ENCODE peak calls at places on chromosomes 13 and 19, in four cellular contexts. U, Z, D and T are unnamed samples.
A peak's percentile ranks its signal among the peaks of the same experiment; 100 is the strongest.

GRCh38 chr19:33219261-33219812 is 6.3 kb downstream of the SLC7A10 start:
- DNase-seq in U (no peak), Z (no peak), D (no peak), T (no peak)

GRCh38 chr19:34306213-34306661 is 51.9 kb downstream of the GARRE1 start:
- DNase-seq in U (no peak), Z (no peak), D (peak; percentile 88), T (no peak)

GRCh38 chr19:1402411-1403070 is 1.2 kb upstream of the GAMT start:
- DNase-seq in U (no peak), Z (no peak), D (no peak), T (no peak)

GRCh38 chr19:518292-519231 is 11.3 kb downstream of the TPGS1 start:
- DNase-seq in U (peak; percentile 65), Z (no peak), D (no peak), T (no peak)

GRCh38 chr19:58338825-58339558 is 12.2 kb downstream of the ZSCAN22 start:
- DNase-seq in U (peak; percentile 27), Z (no peak), D (no peak), T (no peak)

GRCh38 chr13:101289764-101290163 is 126.5 kb downstream of the NALCN start:
- DNase-seq in U (no peak), Z (no peak), D (no peak), T (peak; percentile 16)

GRCh38 chr19:44212865-44213346 is 574 bp downstream of the ZNF227 start:
- DNase-seq in U (peak; percentile 21), Z (no peak), D (peak; percentile 1), T (peak; percentile 58)

GRCh38 chr13:36293497-36293896 is 4.1 kb downstream of the CCDC169 start:
- DNase-seq in U (no peak), Z (no peak), D (no peak), T (no peak)

GRCh38 chr13:24626449-24626848 is 53.8 kb upstream of the ATP12A start:
- DNase-seq in U (no peak), Z (no peak), D (no peak), T (no peak)

GRCh38 chr19:29880498-29881081 is 61.4 kb upstream of the URI1 start:
- DNase-seq in U (no peak), Z (no peak), D (no peak), T (no peak)

GRCh38 chr19:31070676-31071075 is 278.6 kb downstream of the TSHZ3 start:
- DNase-seq in U (no peak), Z (no peak), D (no peak), T (no peak)

GRCh38 chr13:20908714-20909497 is 6.4 kb upstream of the XPO4 start:
- DNase-seq in U (no peak), Z (no peak), D (no peak), T (no peak)

GRCh38 chr13:20904908-20905307 is 2.4 kb upstream of the XPO4 start:
- DNase-seq in U (no peak), Z (no peak), D (no peak), T (no peak)

GRCh38 chr13:20902438-20903163 is at the start of gene XPO4:
- DNase-seq in U (peak; percentile 84), Z (no peak), D (peak; percentile 59), T (peak; percentile 81)

GRCh38 chr13:20901668-20902437 is 693 bp downstream of the XPO4 start:
- DNase-seq in U (peak; percentile 64), Z (no peak), D (peak; percentile 54), T (peak; percentile 40)

GRCh38 chr13:20903164-20903475 is 574 bp upstream of the XPO4 start:
- DNase-seq in U (no peak), Z (no peak), D (no peak), T (no peak)
- H2AFZ ChIP-seq in U (peak overlapping the region; percentile 93), Z (peak overlapping the region; percentile 99), D (peak overlapping the region; percentile 63), T (peak overlapping the region; percentile 94)

DNA sequence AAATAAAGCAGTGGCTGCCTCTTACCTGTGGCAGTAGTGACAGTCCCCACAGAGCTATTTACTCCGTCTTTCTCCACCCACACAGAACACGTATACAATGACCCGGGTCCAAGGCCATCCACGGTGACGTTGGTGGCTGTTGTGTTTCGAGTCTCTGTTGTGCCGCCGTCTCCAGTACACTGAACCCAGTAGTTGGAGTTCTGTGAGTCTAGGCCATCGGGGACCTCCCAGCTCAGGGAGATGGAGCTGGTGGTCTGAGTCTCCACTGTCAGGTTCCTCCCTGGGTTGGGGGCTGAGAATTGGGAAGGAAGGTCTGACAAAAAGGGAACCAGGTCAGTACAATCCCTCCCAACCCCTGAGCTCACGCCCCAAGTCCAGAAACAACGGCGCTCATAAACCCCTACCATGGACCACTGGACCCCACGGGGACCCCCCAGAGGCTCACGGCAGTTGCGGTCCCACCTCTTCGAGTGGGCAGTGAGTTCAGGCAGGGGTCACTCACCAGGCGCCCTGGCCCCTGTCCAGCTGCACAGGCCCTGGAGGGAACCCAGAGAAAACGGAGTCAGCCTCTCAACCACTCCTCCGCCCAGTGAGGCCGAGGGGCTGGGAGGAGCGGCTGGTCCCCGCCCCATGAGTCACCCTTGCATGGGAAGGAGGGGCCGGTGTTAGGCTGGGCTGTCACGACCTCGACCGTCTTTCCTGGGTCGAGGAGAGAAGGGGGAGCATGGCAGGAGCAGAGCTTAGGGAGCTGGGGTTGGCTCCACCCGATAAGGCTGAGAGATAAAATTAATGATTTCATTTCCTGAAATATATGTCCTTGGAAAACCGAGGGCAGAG is 2.4 kb downstream of the PTPRH start:
- DNase-seq in U (peak; percentile 98), Z (no peak), D (peak; percentile 93), T (peak; percentile 76)
- TF ChIP-seq MAX in U (no peak), Z (no peak), D (peak; percentile 62), T (no peak)

GRCh38 chr19:16771618-16772017 is 52.0 kb downstream of the NWD1 start:
- DNase-seq in U (peak; percentile 79), Z (peak; percentile 16), D (peak; percentile 66), T (peak; percentile 81)
- TF ChIP-seq MYC in U (peak; percentile 84), Z (no peak), D (peak; percentile 49), T (no peak)

GRCh38 chr13:110014719-110015118 is 228.3 kb upstream of the IRS2 start:
- DNase-seq in U (no peak), Z (no peak), D (no peak), T (no peak)

GRCh38 chr13:110015253-110015652 is 228.9 kb upstream of the IRS2 start:
- DNase-seq in U (no peak), Z (no peak), D (no peak), T (no peak)

GRCh38 chr13:110008816-110009215 is 222.4 kb upstream of the IRS2 start:
- DNase-seq in U (no peak), Z (no peak), D (no peak), T (no peak)

GRCh38 chr13:110010433-110011135 is 224.2 kb upstream of the IRS2 start:
- DNase-seq in U (no peak), Z (no peak), D (no peak), T (no peak)

GRCh38 chr13:110012102-110012739 is 225.8 kb upstream of the IRS2 start:
- DNase-seq in U (no peak), Z (no peak), D (peak; percentile 3), T (peak; percentile 6)
- H2AFZ ChIP-seq in U (no peak overlapping the region), Z (no peak overlapping the region), D (no peak overlapping the region), T (no peak overlapping the region)

GRCh38 chr13:83496501-83496900 is 385.8 kb downstream of the SLITRK1 start:
- DNase-seq in U (no peak), Z (no peak), D (no peak), T (no peak)
- TF ChIP-seq MAX in U (no peak), Z (no peak), D (no peak), T (no peak)

GRCh38 chr19:38172001-38172400 is 52.0 kb downstream of the DPF1 start:
- DNase-seq in U (no peak), Z (no peak), D (no peak), T (no peak)

GRCh38 chr19:38175422-38175821 is 48.6 kb downstream of the DPF1 start:
- DNase-seq in U (no peak), Z (no peak), D (no peak), T (no peak)

GRCh38 chr19:38168632-38169031 is 55.4 kb downstream of the DPF1 start:
- DNase-seq in U (no peak), Z (no peak), D (no peak), T (no peak)

GRCh38 chr19:38173324-38174041 is 50.5 kb downstream of the DPF1 start:
- DNase-seq in U (no peak), Z (no peak), D (no peak), T (peak; percentile 17)
- TF ChIP-seq MYC in U (no peak), Z (no peak), D (no peak), T (no peak)